ENCODE peak calls at places on chromosomes 6 and 20, in five cellular contexts. O is cardiac septum, J is H9, T is fibroblast of the conjunctiva, V is T-cell. S is an unnamed sample.

GRCh38 chr20:60957621-60958020 is 294.4 kb upstream of the CDH4 start:
- DNase-seq in O (no peak), T (no peak), V (no peak), J (no peak), S (no peak)

GRCh38 chr6:40247516-40248115 is 313.4 kb upstream of the MOCS1 start:
- DNase-seq in J (no peak), O (no peak), T (no peak), V (no peak), S (no peak)

GRCh38 chr6:122649701-122650100 is 39.5 kb downstream of the PKIB start:
- DNase-seq in J (no peak), T (no peak), O (no peak), V (no peak), S (no peak)

GRCh38 chr6:82909551-82909950 is 156.1 kb downstream of the UBE3D start:
- DNase-seq in J (no peak), V (no peak), T (no peak), O (no peak), S (no peak)

GRCh38 chr20:64144144-64144912 is 19.9 kb upstream of the MYT1 start:
- DNase-seq in J (no peak), T (no peak), O (peak), V (no peak), S (no peak)

GRCh38 chr6:43297644-43298564 is at the start of gene SLC22A7:
- DNase-seq in O (no peak), T (no peak), J (no peak), V (no peak), S (no peak)

GRCh38 chr20:37218431-37218830 is 39.1 kb upstream of the MROH8 start:
- DNase-seq in J (no peak), O (no peak), V (no peak), T (no peak), S (no peak)

GRCh38 chr20:4509825-4510522 is 211.7 kb upstream of the PRND start:
- DNase-seq in V (no peak), J (no peak), T (no peak), O (no peak), S (no peak)

GRCh38 chr6:168148231-168148849 is 69.3 kb upstream of the FRMD1 start:
- DNase-seq in J (no peak), O (no peak), T (no peak), V (no peak), S (no peak)

GRCh38 chr20:44437497-44437896 is 38.2 kb upstream of the TTPAL start:
- DNase-seq in T (no peak), J (no peak), O (no peak), V (no peak), S (no peak)

GRCh38 chr6:42140756-42141602 is 1.4 kb downstream of the C6orf132 start:
- DNase-seq in T (no peak), V (no peak), O (no peak), J (no peak), S (no peak)

GRCh38 chr6:75116946-75117345 is 88.9 kb downstream of the COL12A1 start:
- DNase-seq in O (no peak), T (no peak), V (no peak), J (no peak), S (no peak)

GRCh38 chr20:32623667-32624157 is 38.6 kb upstream of the NOL4L start:
- DNase-seq in J (peak), O (no peak), T (no peak), V (no peak), S (no peak)

GRCh38 chr20:5652626-5653573 is 97.3 kb upstream of the SHLD1 start:
- DNase-seq in T (peak), O (peak), J (no peak), V (no peak), S (no peak)

GRCh38 chr6:7108964-7109836 is 1.4 kb downstream of the RREB1 start:
- DNase-seq in V (peak), T (peak), J (no peak), O (peak), S (no peak)

GRCh38 chr6:50978631-50979030 is 160.0 kb downstream of the TFAP2B start:
- DNase-seq in O (no peak), T (no peak), J (no peak), V (no peak), S (no peak)

GRCh38 chr6:169577974-169578373 is 123.9 kb downstream of the WDR27 start:
- DNase-seq in O (no peak), V (no peak), J (no peak), T (no peak), S (no peak)

GRCh38 chr6:137489410-137490371 is 4.5 kb downstream of the OLIG3 start:
- DNase-seq in T (no peak), V (no peak), J (peak), O (no peak), S (no peak)

GRCh38 chr20:23143098-23143497 is 57.0 kb upstream of the CD93 start:
- DNase-seq in O (peak), T (no peak), J (no peak), V (no peak), S (no peak)

S was measured in effector memory CD8-positive, alpha-beta T cell.